ENCODE peak calls at places on chromosomes 5 and 9, in five cellular contexts. W is CD4-positive, alpha-beta T cell; A is GM04504; F is aorta; J is NAMALWA. B is an unnamed sample.
A peak's percentile ranks its signal among the peaks of the same experiment; 100 is the strongest.

GRCh38 chr9:86667307-86667706 is 280.0 kb downstream of the GAS1 start:
- DNase-seq in W (no peak), A (no peak), F (no peak), J (no peak), B (no peak)

GRCh38 chr5:117161718-117162386 is 587.2 kb upstream of the SEMA6A start:
- DNase-seq in W (no peak), A (no peak), F (no peak), J (no peak), B (no peak)

GRCh38 chr9:101326501-101326900 is 58.3 kb downstream of the BAAT start:
- DNase-seq in W (no peak), A (no peak), F (no peak), J (no peak), B (no peak)

GRCh38 chr5:105836263-105836662 is 1834.5 kb downstream of the EFNA5 start:
- DNase-seq in W (no peak), A (peak; percentile 3), F (no peak), J (no peak), B (no peak)

GRCh38 chr9:86557063-86557766 is 203.0 kb upstream of the TUT7 start:
- DNase-seq in W (no peak), A (peak; percentile 85), F (no peak), J (no peak), B (no peak)

GRCh38 chr9:95027914-95028854 is 289.3 kb downstream of the FANCC start:
- DNase-seq in W (no peak), A (no peak), F (no peak), J (no peak), B (no peak)

GRCh38 chr9:99031994-99032393 is 72.9 kb upstream of the TGFBR1 start:
- DNase-seq in W (no peak), A (no peak), F (no peak), J (no peak), B (no peak)

GRCh38 chr9:35564658-35565061 is 40.4 kb upstream of the TESK1 start:
- DNase-seq in W (no peak), A (no peak), F (no peak), J (no peak), B (no peak)

GRCh38 chr9:128903871-128904371 is 16.9 kb upstream of the PHYHD1 start:
- DNase-seq in W (no peak), A (no peak), F (no peak), J (no peak), B (no peak)

GRCh38 chr9:98502311-98502975 is 206.3 kb downstream of the GABBR2 start:
- DNase-seq in W (no peak), A (peak; percentile 42), F (no peak), J (no peak), B (no peak)

B was measured in GM12865.